ENCODE peak calls at places on chromosomes 13 and 19, in five cellular contexts. I is neuronal stem cell; Z is CD8-positive, alpha-beta memory T cell; M is adrenal gland; O is A549. W is an unnamed sample.

GRCh38 chr19:48359123-48359522 is 4.6 kb downstream of the TMEM143 start:
- DNase-seq in I (no peak), Z (no peak), M (no peak), O (no peak), W (no peak)

GRCh38 chr19:42293966-42294365 is 8.0 kb upstream of the PRR19 start:
- DNase-seq in I (no peak), Z (no peak), M (peak; percentile 23), O (no peak), W (no peak)

GRCh38 chr13:30119476-30119875 is 187.9 kb downstream of the KATNAL1 start:
- DNase-seq in I (no peak), Z (no peak), M (no peak), O (no peak), W (no peak)

GRCh38 chr13:97422118-97423054 is 11.6 kb upstream of the RAP2A start:
- DNase-seq in I (no peak), Z (no peak), M (peak; percentile 41), O (no peak), W (no peak)

GRCh38 chr13:44523176-44524017 is 52.7 kb downstream of the TSC22D1 start:
- DNase-seq in I (no peak), Z (no peak), M (no peak), O (peak; percentile 61), W (peak; percentile 39)

GRCh38 chr13:46134494-46134893 is 29.7 kb upstream of the CPB2 start:
- DNase-seq in I (no peak), Z (no peak), M (no peak), O (no peak), W (no peak)

GRCh38 chr13:61709258-61709657 is 293.6 kb upstream of the PCDH20 start:
- DNase-seq in I (no peak), Z (no peak), M (no peak), O (no peak), W (no peak)

GRCh38 chr19:4456566-4456842 is 1.1 kb downstream of the UBXN6 start:
- DNase-seq in I (no peak), Z (no peak), M (no peak), O (no peak), W (no peak)

GRCh38 chr13:27338816-27339215 is 68.2 kb downstream of the RASL11A start:
- DNase-seq in I (no peak), Z (no peak), M (no peak), O (peak; percentile 42), W (no peak)

GRCh38 chr13:20519887-20520286 is 5.8 kb downstream of the CRYL1 start:
- DNase-seq in I (no peak), Z (no peak), M (no peak), O (no peak), W (no peak)

GRCh38 chr13:76969488-76970365 is 21.4 kb downstream of the ACOD1 start:
- DNase-seq in I (no peak), Z (no peak), M (no peak), O (no peak), W (no peak)

GRCh38 chr13:94369862-94370491 is 109.5 kb downstream of the DCT start:
- DNase-seq in I (no peak), Z (no peak), M (no peak), O (no peak), W (peak; percentile 90)

GRCh38 chr19:47729468-47729798 is 15.9 kb upstream of the NOP53 start:
- DNase-seq in I (no peak), Z (no peak), M (no peak), O (peak; percentile 98), W (no peak)

GRCh38 chr19:18675779-18676178 is 7.7 kb upstream of the CRTC1 start:
- DNase-seq in I (no peak), Z (no peak), M (no peak), O (no peak), W (no peak)

GRCh38 chr19:49896863-49897621 is at the start of gene IL4I1:
- DNase-seq in I (no peak), Z (peak; percentile 78), M (no peak), O (no peak), W (no peak)

GRCh38 chr19:55080121-55080914 is 4.6 kb downstream of the EPS8L1 start:
- DNase-seq in I (no peak), Z (peak; percentile 54), M (peak; percentile 78), O (peak; percentile 89), W (no peak)

GRCh38 chr19:17220207-17220758 is 5.1 kb downstream of the USE1 start:
- DNase-seq in I (no peak), Z (no peak), M (peak; percentile 79), O (peak; percentile 53), W (no peak)

GRCh38 chr19:51607077-51607476 is 23.1 kb downstream of the SIGLEC5 start:
- DNase-seq in I (no peak), Z (no peak), M (no peak), O (no peak), W (no peak)

GRCh38 chr19:5045956-5046338 is 77.0 kb downstream of the KDM4B start:
- DNase-seq in I (no peak), Z (no peak), M (no peak), O (peak; percentile 19), W (no peak)

GRCh38 chr19:52343548-52343947 is 7.5 kb downstream of the ZNF610 start:
- DNase-seq in I (peak; percentile 59), Z (peak; percentile 46), M (peak; percentile 74), O (peak; percentile 40), W (peak; percentile 32)

GRCh38 chr13:54750521-54750920 is 1721.9 kb downstream of the OLFM4 start:
- DNase-seq in I (no peak), Z (no peak), M (no peak), O (no peak), W (no peak)

GRCh38 chr19:33463194-33463593 is 58.4 kb downstream of the PEPD start:
- DNase-seq in I (no peak), Z (no peak), M (no peak), O (no peak), W (no peak)
- H3K4me3 ChIP-seq in I (no peak overlapping the region), Z (no peak overlapping the region), M (no peak overlapping the region), O (no peak overlapping the region), W (no peak overlapping the region)

GRCh38 chr19:2578391-2578826 is 102.5 kb downstream of the GADD45B start:
- DNase-seq in I (no peak), Z (no peak), M (peak; percentile 54), O (peak; percentile 72), W (no peak)
- H3K4me3 ChIP-seq in I (no peak overlapping the region), Z (no peak overlapping the region), M (no peak overlapping the region), O (peak overlapping the region; percentile 35), W (no peak overlapping the region)

GRCh38 chr13:107866007-107866665 is 349.2 kb downstream of the LIG4 start:
- DNase-seq in I (peak; percentile 43), Z (no peak), M (no peak), O (peak; percentile 5), W (no peak)

GRCh38 chr13:107866666-107867623 is 348.4 kb downstream of the LIG4 start:
- DNase-seq in I (peak; percentile 33), Z (no peak), M (no peak), O (no peak), W (no peak)

GRCh38 chr13:107870400-107870799 is 344.9 kb downstream of the LIG4 start:
- DNase-seq in I (no peak), Z (no peak), M (no peak), O (no peak), W (no peak)

GRCh38 chr13:107865643-107866006 is 349.7 kb downstream of the LIG4 start:
- DNase-seq in I (no peak), Z (no peak), M (no peak), O (no peak), W (no peak)

DNA sequence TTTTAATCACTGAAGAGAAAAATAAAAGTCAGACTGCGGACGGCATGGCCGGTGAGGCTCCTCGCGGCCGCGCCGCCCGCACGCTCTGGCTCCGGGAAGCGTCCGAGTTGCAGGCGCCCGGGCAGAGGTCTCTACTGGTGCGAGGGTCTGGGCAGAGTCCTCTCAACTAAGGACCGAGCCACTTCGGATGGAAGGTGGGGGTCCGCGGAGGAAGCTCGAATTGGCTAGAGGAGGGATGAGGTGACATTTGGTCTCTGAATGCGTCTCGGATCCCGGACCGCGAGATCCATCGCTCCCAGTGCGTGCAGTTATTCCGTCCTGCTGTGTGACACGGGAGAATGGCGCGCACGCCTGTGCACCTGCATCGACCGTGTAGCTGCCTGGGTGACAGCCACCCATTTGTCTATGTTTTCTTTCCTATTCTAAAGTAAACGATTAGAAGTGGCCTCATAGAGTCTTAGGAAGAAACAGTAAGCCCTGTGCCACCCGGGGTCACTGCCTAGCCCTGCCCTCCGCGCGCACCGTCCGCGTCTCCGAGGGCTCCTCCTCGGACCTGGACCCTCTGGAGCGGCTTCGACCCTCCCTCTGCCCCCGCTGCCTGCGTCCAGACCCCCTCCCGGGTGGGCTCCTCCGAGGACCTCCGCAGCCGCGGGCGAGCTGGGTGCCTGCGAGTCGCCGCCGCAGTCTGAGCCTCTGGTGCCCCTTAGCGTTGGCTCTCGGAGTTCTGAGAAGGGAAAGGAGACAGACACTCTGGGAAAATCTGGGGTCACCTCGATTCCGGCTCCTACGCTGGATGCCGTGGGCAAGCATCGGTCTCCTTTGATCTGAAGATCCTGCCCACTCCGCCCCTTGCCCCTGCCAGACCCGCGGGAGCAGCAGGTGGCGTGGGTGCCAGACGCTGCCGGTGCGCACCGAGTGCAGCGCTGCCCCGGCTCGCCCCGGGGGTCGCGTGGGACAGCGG is 347.4 kb downstream of the LIG4 start:
- DNase-seq in I (peak; percentile 66), Z (no peak), M (no peak), O (peak; percentile 15), W (no peak)
- H3K4me3 ChIP-seq in I (peak overlapping the region; percentile 85), Z (peak overlapping the region; percentile 31), M (no peak overlapping the region), O (peak overlapping the region; percentile 53), W (no peak overlapping the region)

DNA sequence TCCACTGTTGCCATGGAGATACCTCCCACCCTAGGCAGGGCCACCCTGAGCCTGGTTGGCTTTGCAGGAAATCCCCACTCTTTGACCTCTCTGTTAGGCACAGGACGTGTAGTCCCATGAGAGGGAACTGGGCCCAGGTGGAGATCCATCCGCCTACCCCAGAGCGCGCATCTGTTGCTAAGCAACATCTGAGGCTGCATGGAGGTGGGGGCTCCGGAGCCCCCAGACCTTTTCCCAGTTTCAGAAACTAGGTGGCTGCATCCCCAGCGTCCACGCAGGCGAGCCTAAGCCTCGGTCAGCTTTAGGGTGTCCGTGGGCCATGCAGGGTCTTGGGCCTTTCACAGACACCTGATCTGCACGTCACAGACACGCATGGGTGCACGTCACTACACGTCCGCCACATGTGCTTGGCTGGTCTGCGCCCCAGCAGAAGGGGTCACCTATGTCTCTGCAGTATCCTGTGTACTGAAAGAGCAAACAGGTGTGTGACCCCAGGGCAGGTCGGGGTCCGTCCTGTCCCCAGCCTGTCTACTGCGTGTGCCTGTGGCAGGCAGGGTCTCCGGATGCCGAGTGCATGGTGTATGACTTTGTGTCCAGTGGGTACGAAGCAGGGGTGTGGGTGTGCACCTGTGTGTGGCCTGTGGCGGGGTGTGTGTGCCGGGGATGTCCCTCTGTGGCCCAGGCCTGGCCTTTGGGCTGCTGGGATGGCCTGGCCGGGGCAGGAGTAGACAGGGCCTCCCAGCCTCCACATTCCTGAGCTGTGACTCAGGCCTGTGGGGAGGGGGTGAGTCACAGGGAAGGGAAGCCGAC is 4.1 kb upstream of the CIRBP start:
- DNase-seq in I (no peak), Z (no peak), M (peak; percentile 90), O (peak; percentile 86), W (no peak)
- H3K4me3 ChIP-seq in I (no peak overlapping the region), Z (no peak overlapping the region), M (no peak overlapping the region), O (no peak overlapping the region), W (no peak overlapping the region)

DNA sequence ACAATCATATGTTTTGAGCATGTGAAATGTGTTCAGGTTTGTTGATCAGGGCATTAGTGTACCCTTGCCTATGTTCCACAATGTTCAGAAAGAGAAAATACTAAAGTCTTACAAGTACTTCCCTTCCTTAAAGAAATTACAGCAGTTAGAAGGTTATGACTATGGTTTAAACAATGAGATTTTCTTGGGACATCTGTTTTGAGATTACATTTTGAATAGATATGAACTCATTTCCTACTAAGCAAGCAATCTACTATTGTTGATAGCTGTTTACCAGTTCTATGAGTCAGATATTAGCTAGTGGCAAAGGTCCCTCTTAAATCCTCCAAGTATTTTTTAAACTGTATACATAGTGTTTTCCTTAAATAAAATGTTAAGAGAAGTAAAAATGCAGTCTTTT is 241.3 kb downstream of the DACH1 start:
- DNase-seq in I (no peak), Z (no peak), M (no peak), O (no peak), W (no peak)
- H3K4me3 ChIP-seq in I (no peak overlapping the region), Z (no peak overlapping the region), M (no peak overlapping the region), O (no peak overlapping the region), W (no peak overlapping the region)

W was measured in LNCaP clone FGC.